ENCODE peak calls at places on chromosomes 16 and 17, in six cellular contexts. N, C, I, T, O and R are unnamed samples.

GRCh38 chr16:58462997-58463891 is 36.7 kb upstream of the NDRG4 start:
- DNase-seq in T (no peak), N (no peak), C (peak; percentile 56), I (peak; percentile 69), O (no peak), R (no peak)

GRCh38 chr16:12617401-12617819 is 186.3 kb downstream of the CPPED1 start:
- DNase-seq in C (no peak), N (no peak), O (no peak), I (no peak), T (no peak), R (no peak)

GRCh38 chr17:39751016-39751543 is 13.3 kb downstream of the GRB7 start:
- DNase-seq in C (no peak), T (no peak), N (no peak), I (no peak), O (no peak), R (no peak)

GRCh38 chr17:7266784-7267183 is 4.5 kb upstream of the CLDN7 start:
- DNase-seq in N (no peak), O (no peak), T (no peak), I (no peak), C (no peak), R (no peak)

GRCh38 chr16:72848759-72849664 is 198.9 kb downstream of the ZFHX3 start:
- DNase-seq in O (peak; percentile 94), I (peak; percentile 91), C (no peak), N (peak; percentile 80), T (peak; percentile 35), R (peak; percentile 57)

GRCh38 chr17:45011767-45012166 is 39.7 kb downstream of the DCAKD start:
- DNase-seq in O (no peak), I (no peak), T (no peak), C (no peak), N (no peak), R (no peak)

GRCh38 chr16:88376053-88376834 is 6.5 kb upstream of the ZNF469 start:
- DNase-seq in C (no peak), N (no peak), I (no peak), O (no peak), T (no peak), R (no peak)

GRCh38 chr17:81332118-81332834 is 37.2 kb upstream of the SLC38A10 start:
- DNase-seq in N (no peak), O (no peak), T (no peak), C (no peak), I (no peak), R (no peak)

GRCh38 chr16:85465328-85466307 is 147.5 kb upstream of the GSE1 start:
- DNase-seq in I (peak; percentile 80), C (no peak), T (no peak), O (peak; percentile 27), N (no peak), R (no peak)

GRCh38 chr16:7333326-7333725 is 681 bp downstream of the RBFOX1 start:
- DNase-seq in O (no peak), I (no peak), N (no peak), T (no peak), C (no peak), R (no peak)

GRCh38 chr16:83305092-83305491 is 502.7 kb upstream of the HSBP1 start:
- DNase-seq in C (no peak), O (peak; percentile 80), N (no peak), I (no peak), T (no peak), R (peak; percentile 16)

GRCh38 chr16:68446941-68447675 is 1.2 kb downstream of the SMPD3 start:
- DNase-seq in N (no peak), C (peak; percentile 50), O (no peak), T (no peak), I (no peak), R (no peak)

GRCh38 chr17:22507823-22508222 is 815.5 kb downstream of the KCNJ18 start:
- DNase-seq in T (no peak), O (no peak), C (no peak), N (no peak), I (no peak), R (no peak)

GRCh38 chr17:9140550-9141422 is 119.5 kb downstream of the NTN1 start:
- DNase-seq in O (no peak), N (no peak), T (no peak), I (no peak), C (no peak), R (no peak)

GRCh38 chr17:50352072-50352692 is 6.3 kb downstream of the XYLT2 start:
- DNase-seq in O (no peak), T (no peak), C (no peak), N (peak; percentile 44), I (no peak), R (no peak)

GRCh38 chr16:21184834-21185233 is 26.4 kb downstream of the LDAF1 start:
- DNase-seq in N (no peak), I (no peak), C (no peak), T (no peak), O (no peak), R (no peak)

GRCh38 chr16:21175397-21175796 is 16.9 kb downstream of the LDAF1 start:
- DNase-seq in C (no peak), I (no peak), N (no peak), T (no peak), O (no peak), R (no peak)

GRCh38 chr16:21179126-21179982 is 20.9 kb downstream of the LDAF1 start:
- DNase-seq in I (no peak), N (no peak), T (no peak), O (no peak), C (no peak), R (no peak)

GRCh38 chr16:21183995-21184394 is 25.5 kb downstream of the LDAF1 start:
- DNase-seq in T (no peak), C (no peak), N (no peak), O (no peak), I (no peak), R (no peak)

GRCh38 chr16:21179983-21180365 is 21.5 kb downstream of the LDAF1 start:
- DNase-seq in N (no peak), C (no peak), T (no peak), I (no peak), O (no peak), R (no peak)
- H3K27ac ChIP-seq in N (no peak overlapping the region), C (no peak overlapping the region), T (no peak overlapping the region), I (no peak overlapping the region), O (no peak overlapping the region), R (no peak overlapping the region)

GRCh38 chr17:36707904-36708303 is 106.5 kb downstream of the MRM1 start:
- DNase-seq in N (no peak), C (no peak), T (no peak), I (no peak), O (no peak), R (no peak)
- TF ChIP-seq CTCF in N (no peak), C (no peak), T (no peak), I (no peak), O (no peak), R (no peak)

DNA sequence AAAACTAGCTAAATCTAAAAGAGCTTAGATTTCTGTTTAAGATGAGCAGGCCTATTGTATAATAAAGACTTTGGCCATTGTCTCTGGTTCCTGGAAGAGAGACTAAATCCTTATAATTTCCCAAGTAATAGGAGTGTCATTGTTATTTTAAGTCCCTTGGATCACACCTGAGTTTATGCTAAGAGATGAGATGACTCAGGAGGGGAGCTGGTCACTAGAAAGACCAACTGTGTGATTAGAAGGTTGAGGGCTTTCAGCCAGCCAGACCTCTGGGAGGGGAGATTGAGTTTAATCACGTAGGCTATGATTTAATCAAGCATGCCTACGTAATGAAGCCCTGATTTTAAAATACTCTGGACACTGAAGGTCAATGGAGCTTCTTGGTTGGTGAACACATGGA is 156.9 kb upstream of the C17orf78 start:
- DNase-seq in I (no peak), T (no peak), N (no peak), C (no peak), O (no peak), R (no peak)
- H3K27ac ChIP-seq in I (no peak overlapping the region), T (no peak overlapping the region), N (no peak overlapping the region), C (peak overlapping the region; percentile 48), O (no peak overlapping the region), R (no peak overlapping the region)

DNA sequence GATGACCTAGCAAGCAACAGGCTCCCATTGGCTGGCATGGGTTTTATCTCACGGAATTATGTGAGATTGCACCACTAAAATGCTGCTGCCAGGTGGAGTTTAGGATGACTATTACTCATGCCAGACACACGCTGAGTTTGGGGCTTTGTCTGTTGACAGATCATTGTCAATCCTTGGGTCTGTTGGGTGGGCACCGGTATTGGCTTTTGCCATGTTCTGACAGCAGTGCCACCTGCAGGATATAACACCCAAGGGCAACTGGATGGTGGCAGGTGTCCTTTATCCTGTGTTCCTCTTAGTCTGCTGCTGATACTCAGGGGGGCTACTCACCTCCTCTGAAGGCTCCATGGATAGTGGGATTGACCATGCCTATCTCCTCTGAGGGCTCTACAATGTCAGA is 221.6 kb upstream of the DYNLRB2 start:
- DNase-seq in O (no peak), I (no peak), C (peak; percentile 42), T (no peak), N (no peak), R (no peak)
- TF ChIP-seq CTCF in O (no peak), I (no peak), C (peak; percentile 33), T (no peak), N (peak; percentile 24), R (no peak)

GRCh38 chr17:16377804-16378400 is 3.0 kb upstream of the UBB start:
- DNase-seq in C (no peak), T (no peak), N (no peak), O (peak; percentile 65), I (no peak), R (no peak)
- H3K27ac ChIP-seq in C (no peak overlapping the region), T (no peak overlapping the region), N (no peak overlapping the region), O (no peak overlapping the region), I (no peak overlapping the region), R (no peak overlapping the region)

GRCh38 chr17:42403150-42403549 is 14.9 kb upstream of the STAT3 start:
- DNase-seq in T (no peak), N (peak; percentile 64), I (no peak), C (peak; percentile 74), O (no peak), R (no peak)
- TF ChIP-seq CTCF in T (no peak), N (peak; percentile 45), I (peak; percentile 15), C (peak; percentile 55), O (peak; percentile 18), R (no peak)